ENCODE peak calls at places on chromosome 20, in six cellular contexts. A is NCI-H1436 treated with DMSO at 0.1 percent for 48 hours, X is AG04450, M is NCI-H2081, H is EL, U is HS-27A. C is an unnamed sample.
A peak's percentile ranks its signal among the peaks of the same experiment; 100 is the strongest.

GRCh38 chr20:22866757-22867425 is 168.2 kb upstream of the SSTR4 start:
- DNase-seq in A (no peak), X (no peak), M (no peak), H (no peak), U (no peak), C (no peak)

GRCh38 chr20:43559588-43559987 is 761 bp downstream of the SGK2 start:
- DNase-seq in A (no peak), X (no peak), M (no peak), H (no peak), U (no peak), C (no peak)

GRCh38 chr20:63351811-63352591 is 9.1 kb downstream of the CHRNA4 start:
- DNase-seq in A (no peak), X (no peak), M (no peak), H (no peak), U (no peak), C (peak; percentile 59)

GRCh38 chr20:25059487-25059820 is 1.5 kb upstream of the ACSS1 start:
- DNase-seq in A (no peak), X (no peak), M (no peak), H (no peak), U (no peak), C (no peak)

GRCh38 chr20:49674383-49675352 is 39.0 kb downstream of the B4GALT5 start:
- DNase-seq in A (no peak), X (no peak), M (no peak), H (peak; percentile 79), U (peak; percentile 58), C (no peak)

GRCh38 chr20:42701948-42702347 is 487.8 kb downstream of the PTPRT start:
- DNase-seq in A (no peak), X (no peak), M (no peak), H (no peak), U (no peak), C (no peak)

GRCh38 chr20:40579701-40580100 is 109.3 kb downstream of the MAFB start:
- DNase-seq in A (no peak), X (no peak), M (no peak), H (no peak), U (no peak), C (no peak)

GRCh38 chr20:18202966-18203365 is 65.3 kb downstream of the KAT14 start:
- DNase-seq in A (no peak), X (no peak), M (no peak), H (no peak), U (no peak), C (no peak)

GRCh38 chr20:25051386-25052155 is 6.4 kb downstream of the ACSS1 start:
- DNase-seq in A (no peak), X (no peak), M (no peak), H (no peak), U (no peak), C (no peak)

GRCh38 chr20:61536671-61537070 is 284.6 kb downstream of the CDH4 start:
- DNase-seq in A (no peak), X (no peak), M (no peak), H (no peak), U (no peak), C (no peak)

GRCh38 chr20:40197744-40198143 is 491.3 kb downstream of the MAFB start:
- DNase-seq in A (no peak), X (no peak), M (no peak), H (no peak), U (no peak), C (no peak)

GRCh38 chr20:17896771-17897369 is 71.7 kb downstream of the SNX5 start:
- DNase-seq in A (no peak), X (no peak), M (no peak), H (no peak), U (no peak), C (no peak)